ENCODE peak calls at places on chromosome 14, in eight cellular contexts. One of them, this sample, is unnamed.

GRCh38 chr14:55265197-55265596 is 6.0 kb upstream of the FBXO34 start:
- DNase-seq in PC-3: no peak
- DNase-seq in hepatocyte: no peak
- DNase-seq in SK-N-SH: no peak
- DNase-seq in neural progenitor cell: no peak
- DNase-seq in OCI-LY7: peak
- DNase-seq in HCT116: no peak
- DNase-seq in MM.1S: peak
- DNase-seq in this sample: no peak

GRCh38 chr14:22830329-22831010 is 783 bp downstream of the MRPL52 start:
- DNase-seq in PC-3: no peak
- DNase-seq in hepatocyte: no peak
- DNase-seq in SK-N-SH: no peak
- DNase-seq in neural progenitor cell: no peak
- DNase-seq in OCI-LY7: peak
- DNase-seq in HCT116: no peak
- DNase-seq in MM.1S: no peak
- DNase-seq in this sample: no peak

GRCh38 chr14:26820101-26820500 is 222.3 kb upstream of the NOVA1 start:
- DNase-seq in PC-3: peak
- DNase-seq in hepatocyte: no peak
- DNase-seq in SK-N-SH: no peak
- DNase-seq in neural progenitor cell: no peak
- DNase-seq in OCI-LY7: no peak
- DNase-seq in HCT116: no peak
- DNase-seq in MM.1S: no peak
- DNase-seq in this sample: no peak

GRCh38 chr14:68384335-68384734 is 408.5 kb downstream of the ZFP36L1 start:
- DNase-seq in PC-3: no peak
- DNase-seq in hepatocyte: peak
- DNase-seq in SK-N-SH: no peak
- DNase-seq in neural progenitor cell: no peak
- DNase-seq in OCI-LY7: no peak
- DNase-seq in HCT116: no peak
- DNase-seq in MM.1S: no peak
- DNase-seq in this sample: no peak

GRCh38 chr14:101025131-101025530 is 121.6 kb upstream of the RTL1 start:
- DNase-seq in PC-3: no peak
- DNase-seq in hepatocyte: no peak
- DNase-seq in SK-N-SH: no peak
- DNase-seq in neural progenitor cell: no peak
- DNase-seq in OCI-LY7: no peak
- DNase-seq in HCT116: no peak
- DNase-seq in MM.1S: no peak
- DNase-seq in this sample: no peak

GRCh38 chr14:76719664-76720063 is 41.6 kb upstream of the VASH1 start:
- DNase-seq in PC-3: no peak
- DNase-seq in hepatocyte: no peak
- DNase-seq in SK-N-SH: no peak
- DNase-seq in neural progenitor cell: no peak
- DNase-seq in OCI-LY7: no peak
- DNase-seq in HCT116: no peak
- DNase-seq in MM.1S: no peak
- DNase-seq in this sample: no peak

GRCh38 chr14:101230161-101230850 is 326.8 kb upstream of the RTL1 start:
- DNase-seq in PC-3: no peak
- DNase-seq in hepatocyte: no peak
- DNase-seq in SK-N-SH: peak
- DNase-seq in neural progenitor cell: no peak
- DNase-seq in OCI-LY7: no peak
- DNase-seq in HCT116: no peak
- DNase-seq in MM.1S: no peak
- DNase-seq in this sample: peak

GRCh38 chr14:52801014-52801708 is 9.8 kb upstream of the GNPNAT1 start:
- DNase-seq in PC-3: peak
- DNase-seq in hepatocyte: no peak
- DNase-seq in SK-N-SH: no peak
- DNase-seq in neural progenitor cell: no peak
- DNase-seq in OCI-LY7: no peak
- DNase-seq in HCT116: no peak
- DNase-seq in MM.1S: no peak
- DNase-seq in this sample: no peak

GRCh38 chr14:96078687-96079016 is 39.5 kb downstream of the C14orf132 start:
- DNase-seq in PC-3: no peak
- DNase-seq in hepatocyte: no peak
- DNase-seq in SK-N-SH: no peak
- DNase-seq in neural progenitor cell: no peak
- DNase-seq in OCI-LY7: no peak
- DNase-seq in HCT116: no peak
- DNase-seq in MM.1S: no peak
- DNase-seq in this sample: no peak

GRCh38 chr14:85421166-85421877 is 108.6 kb upstream of the FLRT2 start:
- DNase-seq in PC-3: peak
- DNase-seq in hepatocyte: peak
- DNase-seq in SK-N-SH: no peak
- DNase-seq in neural progenitor cell: no peak
- DNase-seq in OCI-LY7: no peak
- DNase-seq in HCT116: no peak
- DNase-seq in MM.1S: no peak
- DNase-seq in this sample: no peak

GRCh38 chr14:100587248-100587762 is at the start of gene BEGAIN:
- DNase-seq in PC-3: no peak
- DNase-seq in hepatocyte: no peak
- DNase-seq in SK-N-SH: peak
- DNase-seq in neural progenitor cell: peak
- DNase-seq in OCI-LY7: no peak
- DNase-seq in HCT116: no peak
- DNase-seq in MM.1S: no peak
- DNase-seq in this sample: peak

GRCh38 chr14:72567226-72567625 is 326.7 kb downstream of the DPF3 start:
- DNase-seq in PC-3: no peak
- DNase-seq in hepatocyte: no peak
- DNase-seq in SK-N-SH: no peak
- DNase-seq in neural progenitor cell: no peak
- DNase-seq in OCI-LY7: no peak
- DNase-seq in HCT116: no peak
- DNase-seq in MM.1S: no peak
- DNase-seq in this sample: no peak

GRCh38 chr14:57502581-57503254 is 9.1 kb upstream of the CCDC198 start:
- DNase-seq in PC-3: no peak
- DNase-seq in hepatocyte: peak
- DNase-seq in SK-N-SH: no peak
- DNase-seq in neural progenitor cell: no peak
- DNase-seq in OCI-LY7: no peak
- DNase-seq in HCT116: no peak
- DNase-seq in MM.1S: no peak
- DNase-seq in this sample: no peak

GRCh38 chr14:49479432-49479831 is 106.7 kb downstream of the RPS29 start:
- DNase-seq in PC-3: peak
- DNase-seq in hepatocyte: no peak
- DNase-seq in SK-N-SH: no peak
- DNase-seq in neural progenitor cell: no peak
- DNase-seq in OCI-LY7: no peak
- DNase-seq in HCT116: no peak
- DNase-seq in MM.1S: no peak
- DNase-seq in this sample: no peak

GRCh38 chr14:91254456-91254855 is 10.0 kb upstream of the GPR68 start:
- DNase-seq in PC-3: no peak
- DNase-seq in hepatocyte: no peak
- DNase-seq in SK-N-SH: no peak
- DNase-seq in neural progenitor cell: no peak
- DNase-seq in OCI-LY7: peak
- DNase-seq in HCT116: no peak
- DNase-seq in MM.1S: no peak
- DNase-seq in this sample: no peak

DNA sequence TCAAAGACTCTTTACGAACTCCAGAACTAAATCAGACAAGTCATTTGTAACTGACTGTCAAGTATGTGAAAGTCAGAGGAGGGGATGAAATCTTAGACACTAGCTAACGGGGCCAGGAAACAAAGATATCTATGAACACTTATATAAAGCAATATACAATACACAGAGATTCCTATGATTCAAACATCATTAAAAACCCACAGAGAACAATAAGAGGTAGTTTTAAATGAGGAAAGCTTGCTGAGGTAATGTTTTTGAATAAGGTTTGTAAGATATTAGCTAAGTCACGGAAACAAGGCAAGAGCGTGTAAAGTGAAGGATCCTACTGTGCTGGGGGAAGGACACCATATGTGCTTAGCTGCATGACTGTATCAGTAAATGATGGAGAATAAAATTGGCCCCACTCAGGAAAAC is 36.7 kb downstream of the SAV1 start:
- DNase-seq in PC-3: no peak
- DNase-seq in hepatocyte: no peak
- DNase-seq in SK-N-SH: no peak
- DNase-seq in neural progenitor cell: no peak
- DNase-seq in OCI-LY7: no peak
- DNase-seq in HCT116: no peak
- DNase-seq in MM.1S: no peak
- DNase-seq in this sample: no peak
- TF ChIP-seq CTCF in PC-3: no peak
- TF ChIP-seq CTCF in hepatocyte: no peak
- TF ChIP-seq CTCF in SK-N-SH: no peak
- TF ChIP-seq CTCF in neural progenitor cell: no peak
- TF ChIP-seq CTCF in OCI-LY7: no peak
- TF ChIP-seq CTCF in HCT116: no peak
- TF ChIP-seq CTCF in MM.1S: no peak
- TF ChIP-seq CTCF in this sample: no peak

DNA sequence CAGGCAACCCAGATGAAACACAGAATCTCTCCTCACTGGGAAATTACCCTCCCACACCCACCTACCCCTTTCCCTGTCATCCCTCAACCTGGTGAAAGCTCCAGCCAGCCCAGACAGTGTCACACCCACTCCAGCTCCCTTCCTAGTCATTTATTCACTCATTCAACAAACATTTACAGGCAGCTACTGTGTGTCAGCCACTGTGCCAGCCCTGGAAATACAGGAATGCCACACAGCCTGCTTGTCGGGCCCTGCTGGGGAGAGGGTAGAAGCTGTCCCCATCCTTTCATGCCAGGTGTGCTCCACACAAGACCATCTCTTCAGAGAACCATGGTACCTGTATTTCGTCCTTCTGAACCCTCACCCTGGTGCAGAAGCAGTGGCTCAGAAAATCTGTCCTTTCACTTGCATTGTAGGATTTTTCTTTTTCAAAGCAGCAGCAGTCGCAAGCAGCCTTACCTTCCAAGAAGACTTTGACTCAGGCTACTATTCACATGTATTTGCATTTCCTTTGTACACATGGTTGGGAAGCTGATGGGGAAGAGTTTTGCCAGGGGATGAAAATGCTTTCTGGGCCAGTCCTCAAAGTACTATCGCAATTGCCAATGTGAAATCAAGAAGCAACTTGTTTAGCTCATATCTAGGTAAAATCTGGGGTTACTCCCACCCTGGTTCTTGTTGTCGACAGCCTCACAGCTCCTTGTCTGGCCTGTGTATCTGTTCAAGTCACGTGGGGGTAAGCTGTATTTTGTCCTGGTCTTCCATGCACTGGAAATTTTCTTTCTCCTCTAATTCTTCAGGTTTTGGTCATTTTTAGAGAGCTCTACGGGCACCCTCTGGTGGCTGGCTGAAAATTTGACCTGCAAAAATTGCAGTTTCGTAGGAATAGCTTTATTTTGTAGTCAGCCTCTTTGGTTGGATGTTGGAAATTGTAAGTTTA is 147.4 kb upstream of the EGLN3 start:
- DNase-seq in PC-3: peak
- DNase-seq in hepatocyte: peak
- DNase-seq in SK-N-SH: peak
- DNase-seq in neural progenitor cell: peak
- DNase-seq in OCI-LY7: no peak
- DNase-seq in HCT116: peak
- DNase-seq in MM.1S: no peak
- DNase-seq in this sample: peak
- TF ChIP-seq EZH2phosphoT487 in PC-3: no peak
- TF ChIP-seq EZH2phosphoT487 in hepatocyte: no peak
- TF ChIP-seq EZH2phosphoT487 in SK-N-SH: no peak
- TF ChIP-seq EZH2phosphoT487 in neural progenitor cell: no peak
- TF ChIP-seq EZH2phosphoT487 in OCI-LY7: no peak
- TF ChIP-seq EZH2phosphoT487 in HCT116: no peak
- TF ChIP-seq EZH2phosphoT487 in MM.1S: no peak
- TF ChIP-seq EZH2phosphoT487 in this sample: no peak

GRCh38 chr14:103693514-103693913 is 21.7 kb downstream of the XRCC3 start:
- DNase-seq in PC-3: peak
- DNase-seq in hepatocyte: no peak
- DNase-seq in SK-N-SH: no peak
- DNase-seq in neural progenitor cell: no peak
- DNase-seq in OCI-LY7: no peak
- DNase-seq in HCT116: no peak
- DNase-seq in MM.1S: no peak
- DNase-seq in this sample: no peak

GRCh38 chr14:103694572-103695026 is 20.7 kb downstream of the XRCC3 start:
- DNase-seq in PC-3: no peak
- DNase-seq in hepatocyte: no peak
- DNase-seq in SK-N-SH: no peak
- DNase-seq in neural progenitor cell: no peak
- DNase-seq in OCI-LY7: no peak
- DNase-seq in HCT116: no peak
- DNase-seq in MM.1S: no peak
- DNase-seq in this sample: peak

GRCh38 chr14:103690332-103690731 is 24.9 kb downstream of the XRCC3 start:
- DNase-seq in PC-3: no peak
- DNase-seq in hepatocyte: no peak
- DNase-seq in SK-N-SH: no peak
- DNase-seq in neural progenitor cell: no peak
- DNase-seq in OCI-LY7: no peak
- DNase-seq in HCT116: no peak
- DNase-seq in MM.1S: no peak
- DNase-seq in this sample: no peak

GRCh38 chr14:103692159-103692558 is 23.1 kb downstream of the XRCC3 start:
- DNase-seq in PC-3: no peak
- DNase-seq in hepatocyte: no peak
- DNase-seq in SK-N-SH: no peak
- DNase-seq in neural progenitor cell: no peak
- DNase-seq in OCI-LY7: peak
- DNase-seq in HCT116: no peak
- DNase-seq in MM.1S: no peak
- DNase-seq in this sample: no peak

GRCh38 chr14:103692871-103693270 is 22.4 kb downstream of the XRCC3 start:
- DNase-seq in PC-3: no peak
- DNase-seq in hepatocyte: no peak
- DNase-seq in SK-N-SH: no peak
- DNase-seq in neural progenitor cell: no peak
- DNase-seq in OCI-LY7: peak
- DNase-seq in HCT116: no peak
- DNase-seq in MM.1S: no peak
- DNase-seq in this sample: no peak
- TF ChIP-seq CTCF in PC-3: no peak
- TF ChIP-seq CTCF in hepatocyte: no peak
- TF ChIP-seq CTCF in SK-N-SH: no peak
- TF ChIP-seq CTCF in neural progenitor cell: no peak
- TF ChIP-seq CTCF in OCI-LY7: no peak
- TF ChIP-seq CTCF in HCT116: no peak
- TF ChIP-seq CTCF in MM.1S: no peak
- TF ChIP-seq CTCF in this sample: no peak

DNA sequence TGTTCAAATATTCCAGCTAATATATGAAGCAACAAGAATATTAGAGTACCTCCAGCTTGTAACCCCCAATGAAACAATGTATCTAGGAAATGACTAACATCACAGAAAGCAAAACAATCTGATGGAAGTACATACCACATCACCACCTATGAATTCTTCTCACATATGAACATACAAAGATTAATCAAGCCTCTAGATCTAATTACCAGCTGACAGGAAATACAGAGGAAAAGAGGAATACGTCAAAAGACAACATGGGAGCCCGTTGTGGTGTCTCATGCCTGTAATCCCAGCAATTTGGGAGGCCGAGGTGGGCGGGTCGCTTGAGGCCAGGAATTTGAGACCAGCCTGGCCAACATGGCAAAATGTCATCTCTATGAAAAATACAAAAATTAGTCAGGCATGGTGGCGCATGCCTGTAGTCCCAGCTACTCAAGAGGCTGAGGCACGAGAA is 7.5 kb downstream of the NEDD8 start:
- DNase-seq in PC-3: peak
- DNase-seq in hepatocyte: no peak
- DNase-seq in SK-N-SH: no peak
- DNase-seq in neural progenitor cell: no peak
- DNase-seq in OCI-LY7: no peak
- DNase-seq in HCT116: no peak
- DNase-seq in MM.1S: no peak
- DNase-seq in this sample: no peak
- TF ChIP-seq EZH2phosphoT487 in PC-3: no peak
- TF ChIP-seq EZH2phosphoT487 in hepatocyte: no peak
- TF ChIP-seq EZH2phosphoT487 in SK-N-SH: no peak
- TF ChIP-seq EZH2phosphoT487 in neural progenitor cell: no peak
- TF ChIP-seq EZH2phosphoT487 in OCI-LY7: no peak
- TF ChIP-seq EZH2phosphoT487 in HCT116: no peak
- TF ChIP-seq EZH2phosphoT487 in MM.1S: no peak
- TF ChIP-seq EZH2phosphoT487 in this sample: no peak